ENCODE peak calls at places on chromosome 6, in eight cellular contexts. D is neuronal stem cell, V is upper lobe of right lung, E is brain microvascular endothelial cell, J is NT2/D1, C is keratinocyte, U is hepatocyte, K is cardiac muscle cell. T is an unnamed sample. For H3K27me3, the result is how much of the 10 kb centered on the place peaks cover.

GRCh38 chr6:54586251-54586650 is 260.3 kb upstream of the FAM83B start:
- DNase-seq in D (no peak), V (no peak), E (no peak), J (no peak), C (no peak), U (no peak), K (peak), T (no peak)

GRCh38 chr6:124770131-124770530 is 192.1 kb upstream of the RNF217 start:
- DNase-seq in D (no peak), V (no peak), E (no peak), J (no peak), C (no peak), U (no peak), K (no peak), T (no peak)

GRCh38 chr6:87722831-87723726 is 21.0 kb upstream of the AKIRIN2 start:
- DNase-seq in D (peak), V (peak), E (peak), J (peak), C (peak), U (peak), K (peak), T (no peak)

GRCh38 chr6:2403546-2403945 is 158.1 kb upstream of the GMDS start:
- DNase-seq in D (no peak), V (no peak), E (no peak), J (no peak), C (no peak), U (no peak), K (no peak), T (no peak)

GRCh38 chr6:9131616-9132015 is 696.3 kb upstream of the SLC35B3 start:
- DNase-seq in D (no peak), V (peak), E (no peak), J (no peak), C (no peak), U (peak), K (no peak), T (no peak)

GRCh38 chr6:5490495-5491069 is 229.3 kb downstream of the FARS2 start:
- DNase-seq in D (no peak), V (no peak), E (no peak), J (no peak), C (no peak), U (no peak), K (no peak), T (no peak)

GRCh38 chr6:125415921-125416320 is 114.2 kb upstream of the HDDC2 start:
- DNase-seq in D (no peak), V (no peak), E (no peak), J (no peak), C (no peak), U (no peak), K (peak), T (no peak)

GRCh38 chr6:99711302-99711701 is 104.7 kb downstream of the PRDM13 start:
- DNase-seq in D (no peak), V (no peak), E (no peak), J (no peak), C (no peak), U (no peak), K (no peak), T (no peak)

GRCh38 chr6:121506761-121507754 is 71.6 kb downstream of the GJA1 start:
- DNase-seq in D (no peak), V (no peak), E (peak), J (no peak), C (no peak), U (peak), K (peak), T (no peak)

GRCh38 chr6:35220711-35221110 is 7.0 kb downstream of the SCUBE3 start:
- DNase-seq in D (no peak), V (no peak), E (no peak), J (no peak), C (no peak), U (no peak), K (no peak), T (no peak)

GRCh38 chr6:3813150-3813780 is 35.9 kb upstream of the FAM50B start:
- DNase-seq in D (no peak), V (no peak), E (peak), J (no peak), C (no peak), U (no peak), K (peak), T (no peak)

GRCh38 chr6:93105017-93105416 is 314.3 kb downstream of the EPHA7 start:
- DNase-seq in D (no peak), V (no peak), E (no peak), J (no peak), C (no peak), U (peak), K (peak), T (no peak)

GRCh38 chr6:39980839-39981580 is 46.7 kb upstream of the MOCS1 start:
- DNase-seq in D (peak), V (no peak), E (peak), J (peak), C (no peak), U (peak), K (peak), T (no peak)

GRCh38 chr6:150129616-150130505 is 13.0 kb upstream of the PPP1R14C start:
- DNase-seq in D (no peak), V (no peak), E (no peak), J (no peak), C (no peak), U (no peak), K (no peak), T (no peak)

GRCh38 chr6:46042355-46042999 is 26.8 kb upstream of the CLIC5 start:
- DNase-seq in D (peak), V (no peak), E (peak), J (no peak), C (no peak), U (peak), K (peak), T (no peak)

GRCh38 chr6:30889921-30890645 is 5.8 kb downstream of the DDR1 start:
- DNase-seq in D (no peak), V (peak), E (no peak), J (no peak), C (no peak), U (no peak), K (no peak), T (no peak)

GRCh38 chr6:14165091-14165490 is 47.5 kb downstream of the CD83 start:
- DNase-seq in D (no peak), V (no peak), E (peak), J (no peak), C (no peak), U (no peak), K (peak), T (no peak)

GRCh38 chr6:79868098-79868722 is 79.1 kb downstream of the ELOVL4 start:
- DNase-seq in D (peak), V (no peak), E (peak), J (peak), C (no peak), U (peak), K (peak), T (peak)

GRCh38 chr6:44397424-44398169 is 10.1 kb downstream of the CDC5L start:
- DNase-seq in D (no peak), V (no peak), E (no peak), J (no peak), C (no peak), U (no peak), K (no peak), T (no peak)

GRCh38 chr6:4188801-4189200 is 53.4 kb upstream of the ECI2 start:
- DNase-seq in D (no peak), V (no peak), E (no peak), J (no peak), C (no peak), U (no peak), K (no peak), T (no peak)

GRCh38 chr6:37698264-37699137 is 818 bp upstream of the MDGA1 start:
- DNase-seq in D (no peak), V (peak), E (no peak), J (no peak), C (no peak), U (peak), K (peak), T (peak)

GRCh38 chr6:161215876-161216615 is 57.8 kb downstream of the AGPAT4 start:
- DNase-seq in D (no peak), V (no peak), E (peak), J (no peak), C (no peak), U (no peak), K (no peak), T (no peak)
- H3K4me3 ChIP-seq in D (no peak), V (no peak), E (no peak), J (no peak), C (no peak), U (no peak), K (no peak), T (no peak)

GRCh38 chr6:159172066-159172465 is 2.9 kb downstream of the FNDC1 start:
- DNase-seq in D (no peak), V (no peak), E (no peak), J (no peak), C (no peak), U (no peak), K (peak), T (no peak)
- H3K27me3 ChIP-seq in D (under half), V (half or more), E (under half), J (half or more), C (under half), U (half or more), K (half or more), T (under half)

DNA sequence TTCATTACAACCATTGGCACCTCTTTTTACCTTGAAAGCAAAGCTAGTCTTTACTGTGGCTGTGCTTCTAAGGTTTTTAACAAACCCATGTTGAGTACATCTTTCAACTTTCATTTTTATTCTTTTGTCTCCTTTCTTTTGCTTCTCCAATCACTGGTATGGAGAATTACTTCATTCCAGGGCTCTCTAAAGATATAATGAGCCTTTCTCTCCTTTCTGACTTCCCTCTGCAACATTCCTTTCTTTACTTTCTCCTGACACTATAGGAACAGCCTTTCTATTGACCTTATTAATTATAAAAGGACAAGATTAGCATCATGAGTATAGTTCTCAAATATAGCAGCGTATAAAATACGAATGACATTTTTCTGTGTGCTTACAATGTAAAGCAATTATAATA is 23.1 kb upstream of the KIAA0408 start:
- DNase-seq in D (no peak), V (no peak), E (no peak), J (no peak), C (no peak), U (no peak), K (no peak), T (no peak)
- H3K4me3 ChIP-seq in D (no peak), V (no peak), E (no peak), J (no peak), C (no peak), U (no peak), K (no peak), T (no peak)

DNA sequence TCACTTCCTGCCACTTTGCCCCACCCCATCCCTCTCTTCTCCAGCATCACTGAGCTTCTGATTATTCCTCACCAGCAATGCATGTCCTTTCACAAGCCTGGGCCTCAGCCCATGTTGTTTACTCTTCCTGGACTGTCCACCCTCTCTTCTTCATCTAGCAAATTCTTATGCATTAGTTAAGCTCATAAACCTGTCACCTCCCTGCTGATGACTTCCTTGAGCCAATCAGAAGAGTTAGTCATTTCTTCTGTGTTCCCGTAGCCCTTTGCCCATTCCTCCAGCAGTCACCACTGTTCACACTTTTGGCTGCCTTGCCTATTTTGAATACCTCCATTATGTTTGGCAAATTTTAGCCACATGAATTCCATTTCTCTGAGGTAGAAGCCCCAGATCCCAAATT is 4.1 kb upstream of the CRYBG1 start:
- DNase-seq in D (no peak), V (no peak), E (no peak), J (no peak), C (no peak), U (no peak), K (no peak), T (no peak)
- H3K27me3 ChIP-seq in D (under half), V (under half), E (under half), J (under half), C (under half), U (under half), K (under half), T (under half)

DNA sequence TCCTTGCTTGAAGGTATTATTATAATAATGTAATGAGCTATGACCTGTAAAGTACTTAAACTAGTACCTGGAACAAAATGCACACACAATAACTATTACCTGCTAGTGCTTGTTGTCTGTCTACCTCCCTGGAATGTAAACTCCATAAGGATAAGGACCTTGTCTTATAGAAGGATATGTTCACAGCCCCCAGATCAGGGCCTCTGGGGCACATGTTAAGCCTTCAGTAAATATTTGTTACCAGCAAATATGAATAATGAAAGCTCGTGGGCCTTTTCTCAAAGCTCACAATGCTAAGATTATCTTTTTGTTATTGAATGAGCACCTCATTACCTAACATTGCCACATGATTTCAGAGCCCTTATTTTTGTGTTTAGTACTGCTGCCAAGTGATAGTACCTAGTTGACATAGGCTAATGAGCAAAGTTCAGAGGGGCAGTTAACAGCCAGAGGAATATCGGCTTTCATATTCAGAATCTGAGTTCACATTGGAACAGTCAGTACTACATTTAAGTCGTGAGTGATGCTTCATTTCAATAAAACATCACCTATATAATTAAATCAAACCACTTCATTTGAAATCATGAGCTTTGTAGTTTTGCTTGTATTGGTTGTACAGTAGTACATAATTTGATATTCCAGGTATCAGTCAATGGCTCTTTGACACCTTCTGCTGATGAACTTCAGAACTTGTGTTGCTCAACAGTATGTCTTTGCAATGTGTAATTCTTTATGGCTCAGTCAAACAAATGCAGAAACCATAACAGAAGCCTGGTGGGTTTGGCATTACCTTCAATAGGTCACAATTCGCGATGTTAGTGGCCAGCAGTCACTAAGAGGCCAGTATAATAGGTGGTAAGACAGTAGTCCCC is 11.8 kb upstream of the SMLR1 start:
- DNase-seq in D (no peak), V (no peak), E (no peak), J (no peak), C (no peak), U (peak), K (no peak), T (no peak)
- H3K4me3 ChIP-seq in D (no peak), V (no peak), E (no peak), J (no peak), C (no peak), U (no peak), K (no peak), T (no peak)